ENCODE peak calls at places on chromosome 21, in eight cellular contexts. C is body of pancreas, O is T-helper 2 cell, X is HTR-8/SVneo, L is anterior cingulate cortex, N is non-pigmented ciliary epithelial cell, A is tibial nerve, V is GM20000. E is an unnamed sample.

GRCh38 chr21:35705888-35706287 is 354.4 kb downstream of the SETD4 start:
- DNase-seq in V (no peak), X (no peak), A (no peak), O (no peak), C (peak), L (no peak), N (no peak), E (no peak)

GRCh38 chr21:31566061-31566460 is 93.4 kb upstream of the SOD1 start:
- DNase-seq in C (no peak), X (no peak), N (no peak), V (no peak), L (no peak), O (no peak), A (no peak), E (no peak)

GRCh38 chr21:38664315-38664714 is 141.4 kb upstream of the ETS2 start:
- DNase-seq in L (no peak), N (no peak), C (no peak), X (no peak), A (no peak), V (no peak), O (no peak), E (no peak)

GRCh38 chr21:40620386-40621145 is 226.4 kb downstream of the DSCAM start:
- DNase-seq in A (no peak), N (no peak), O (no peak), X (no peak), C (no peak), L (no peak), V (no peak), E (no peak)

GRCh38 chr21:45721656-45722055 is 78.1 kb downstream of the PCBP3 start:
- DNase-seq in V (no peak), A (no peak), O (no peak), N (no peak), X (no peak), C (no peak), L (no peak), E (no peak)

GRCh38 chr21:41169701-41170100 is 1.7 kb downstream of the BACE2 start:
- DNase-seq in A (no peak), C (no peak), X (no peak), N (no peak), O (no peak), V (no peak), L (no peak), E (no peak)

GRCh38 chr21:20592482-20592881 is 405.7 kb upstream of the NCAM2 start:
- DNase-seq in X (no peak), C (no peak), V (no peak), O (no peak), L (no peak), A (no peak), N (peak), E (no peak)

GRCh38 chr21:14270631-14271030 is 54.7 kb downstream of the RBM11 start:
- DNase-seq in L (no peak), O (no peak), V (no peak), A (no peak), N (no peak), C (no peak), X (no peak), E (no peak)

GRCh38 chr21:37787456-37787855 is 128.8 kb downstream of the KCNJ6 start:
- DNase-seq in O (no peak), C (no peak), V (no peak), N (peak), A (no peak), X (peak), L (no peak), E (no peak)

GRCh38 chr21:32467291-32467690 is 54.8 kb downstream of the EVA1C start:
- DNase-seq in X (no peak), L (no peak), O (no peak), V (no peak), N (no peak), A (no peak), C (no peak), E (no peak)

E was measured in SK-N-MC.